ENCODE peak calls at places on chromosomes 11 and 22, in eight cellular contexts. I, M, H, J, D, A, Y and V are unnamed samples.

GRCh38 chr11:47924184-47924671 is 56.1 kb upstream of the PTPRJ start:
- DNase-seq in I (no peak), M (peak; percentile 35), H (peak; percentile 41), J (no peak), D (peak; percentile 17), A (peak; percentile 86), Y (no peak), V (no peak)

GRCh38 chr11:124863137-124863825 is 2.0 kb upstream of the ROBO3 start:
- DNase-seq in I (no peak), M (no peak), H (no peak), J (no peak), D (no peak), A (peak; percentile 35), Y (no peak), V (no peak)

GRCh38 chr11:133075351-133075750 is 456.9 kb downstream of the OPCML start:
- DNase-seq in I (no peak), M (no peak), H (no peak), J (no peak), D (no peak), A (no peak), Y (no peak), V (no peak)

GRCh38 chr11:67389477-67389876 is 2.3 kb upstream of the RAD9A start:
- DNase-seq in I (peak; percentile 70), M (no peak), H (no peak), J (peak; percentile 75), D (peak; percentile 82), A (no peak), Y (no peak), V (peak; percentile 69)

GRCh38 chr11:10504490-10504889 is 36.5 kb downstream of the RNF141 start:
- DNase-seq in I (no peak), M (no peak), H (no peak), J (no peak), D (peak; percentile 74), A (no peak), Y (no peak), V (no peak)

GRCh38 chr11:126336065-126336464 is 19.4 kb upstream of the ST3GAL4 start:
- DNase-seq in I (no peak), M (no peak), H (no peak), J (no peak), D (peak; percentile 51), A (no peak), Y (no peak), V (no peak)

GRCh38 chr11:115721309-115722007 is 217.2 kb upstream of the CADM1 start:
- DNase-seq in I (no peak), M (no peak), H (no peak), J (no peak), D (no peak), A (no peak), Y (no peak), V (no peak)

GRCh38 chr11:13338437-13339069 is 61.0 kb downstream of the BMAL1 start:
- DNase-seq in I (peak; percentile 15), M (no peak), H (no peak), J (no peak), D (no peak), A (peak; percentile 69), Y (no peak), V (peak; percentile 9)

GRCh38 chr11:69521461-69521860 is 40.0 kb downstream of the LINC01488 start:
- DNase-seq in I (no peak), M (no peak), H (no peak), J (no peak), D (no peak), A (no peak), Y (no peak), V (no peak)

GRCh38 chr11:20156280-20156875 is 3.9 kb downstream of the DBX1 start:
- DNase-seq in I (peak; percentile 19), M (no peak), H (no peak), J (peak; percentile 42), D (peak; percentile 80), A (no peak), Y (no peak), V (no peak)

GRCh38 chr11:21814169-21814568 is 378.7 kb upstream of the ANO5 start:
- DNase-seq in I (no peak), M (no peak), H (no peak), J (no peak), D (no peak), A (no peak), Y (no peak), V (no peak)

GRCh38 chr22:38180841-38181452 is 683 bp downstream of the PLA2G6 start:
- DNase-seq in I (peak; percentile 21), M (peak; percentile 40), H (no peak), J (peak; percentile 57), D (peak; percentile 85), A (no peak), Y (peak; percentile 64), V (peak; percentile 60)

GRCh38 chr11:117819096-117820040 is 5.2 kb downstream of the FXYD2 start:
- DNase-seq in I (peak; percentile 75), M (peak; percentile 80), H (peak; percentile 70), J (peak; percentile 76), D (no peak), A (peak; percentile 63), Y (peak; percentile 80), V (no peak)

GRCh38 chr11:34824425-34824824 is 91.8 kb downstream of the APIP start:
- DNase-seq in I (no peak), M (no peak), H (no peak), J (no peak), D (no peak), A (no peak), Y (no peak), V (no peak)

GRCh38 chr22:29979645-29980303 is 96.8 kb downstream of the MTMR3 start:
- DNase-seq in I (no peak), M (no peak), H (no peak), J (no peak), D (no peak), A (no peak), Y (no peak), V (no peak)

GRCh38 chr22:23697031-23697970 is 6.5 kb downstream of the RGL4 start:
- DNase-seq in I (no peak), M (no peak), H (no peak), J (no peak), D (no peak), A (no peak), Y (no peak), V (no peak)

GRCh38 chr22:23698094-23698493 is 7.3 kb downstream of the RGL4 start:
- DNase-seq in I (no peak), M (no peak), H (no peak), J (no peak), D (no peak), A (no peak), Y (no peak), V (no peak)

GRCh38 chr22:23695141-23695540 is 4.3 kb downstream of the RGL4 start:
- DNase-seq in I (no peak), M (no peak), H (no peak), J (no peak), D (no peak), A (no peak), Y (no peak), V (no peak)

GRCh38 chr22:23695748-23696325 is 5.0 kb downstream of the RGL4 start:
- DNase-seq in I (no peak), M (no peak), H (no peak), J (no peak), D (no peak), A (no peak), Y (no peak), V (no peak)

GRCh38 chr22:23696326-23696851 is 5.6 kb downstream of the RGL4 start:
- DNase-seq in I (no peak), M (no peak), H (no peak), J (peak; percentile 52), D (peak; percentile 93), A (peak; percentile 56), Y (no peak), V (no peak)
- TF ChIP-seq POLR2A in I (no peak), M (no peak), H (no peak), J (peak; percentile 56), D (no peak), A (no peak), Y (no peak), V (no peak)

GRCh38 chr11:43316451-43316850 is 4.7 kb downstream of the API5 start:
- DNase-seq in I (no peak), M (no peak), H (no peak), J (no peak), D (no peak), A (peak; percentile 13), Y (no peak), V (peak; percentile 11)

GRCh38 chr11:43315966-43316365 is 4.2 kb downstream of the API5 start:
- DNase-seq in I (no peak), M (no peak), H (no peak), J (no peak), D (no peak), A (no peak), Y (no peak), V (no peak)

GRCh38 chr11:43311791-43312607 is at the start of gene API5:
- DNase-seq in I (peak; percentile 87), M (peak; percentile 96), H (peak; percentile 93), J (peak; percentile 93), D (peak; percentile 98), A (peak; percentile 92), Y (peak; percentile 94), V (peak; percentile 97)
- TF ChIP-seq POLR2A in I (peak; percentile 92), M (peak; percentile 91), H (peak; percentile 73), J (peak; percentile 84), D (no peak), A (peak; percentile 89), Y (no peak), V (peak; percentile 85)

GRCh38 chr22:21738081-21738480 is 2.5 kb upstream of the YPEL1 start:
- DNase-seq in I (no peak), M (no peak), H (no peak), J (no peak), D (no peak), A (no peak), Y (no peak), V (no peak)

GRCh38 chr22:21734540-21735197 is 925 bp downstream of the YPEL1 start:
- DNase-seq in I (no peak), M (peak; percentile 32), H (no peak), J (no peak), D (no peak), A (no peak), Y (no peak), V (no peak)

GRCh38 chr22:21736948-21737347 is 1.4 kb upstream of the YPEL1 start:
- DNase-seq in I (no peak), M (no peak), H (no peak), J (no peak), D (no peak), A (no peak), Y (no peak), V (no peak)

GRCh38 chr22:21736084-21736642 is 569 bp upstream of the YPEL1 start:
- DNase-seq in I (no peak), M (no peak), H (no peak), J (no peak), D (no peak), A (no peak), Y (no peak), V (no peak)

GRCh38 chr22:21735198-21736083 is at the start of gene YPEL1:
- DNase-seq in I (peak; percentile 100), M (peak; percentile 98), H (peak; percentile 70), J (peak; percentile 97), D (peak; percentile 99), A (peak; percentile 95), Y (peak; percentile 99), V (peak; percentile 96)
- TF ChIP-seq POLR2A in I (no peak), M (no peak), H (no peak), J (peak; percentile 61), D (peak; percentile 84), A (peak; percentile 71), Y (peak; percentile 92), V (peak; percentile 26)

DNA sequence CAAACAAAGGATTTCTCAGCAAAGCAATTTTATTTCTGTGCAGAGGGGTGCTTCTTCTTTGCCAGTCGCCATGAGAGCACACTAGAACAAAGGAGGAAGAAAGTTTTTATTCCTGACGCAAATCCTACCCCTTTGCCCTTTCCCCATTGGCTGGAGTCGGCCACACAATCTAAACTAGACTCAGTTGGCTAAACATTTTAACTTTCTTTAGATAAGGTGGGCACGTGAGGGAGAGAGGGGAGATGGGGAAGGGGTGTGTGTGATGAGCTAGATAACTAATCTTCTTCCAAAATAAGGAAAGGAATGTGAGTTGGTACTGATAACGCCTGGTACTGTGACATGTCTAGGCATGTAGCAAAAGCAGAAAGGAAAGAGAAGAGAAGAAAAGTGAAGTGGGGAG is 626 bp downstream of the TRIM22 start:
- DNase-seq in I (no peak), M (peak; percentile 84), H (no peak), J (no peak), D (no peak), A (peak; percentile 40), Y (no peak), V (peak; percentile 73)
- TF ChIP-seq POLR2A in I (no peak), M (peak; percentile 55), H (no peak), J (no peak), D (no peak), A (peak; percentile 21), Y (no peak), V (peak; percentile 43)